ENCODE peak calls at places on chromosomes 16 and 17, in seven cellular contexts. X, Z, B, Q, K, A and I are unnamed samples.

GRCh38 chr16:70702624-70703023 is 16.8 kb upstream of the MTSS2 start:
- DNase-seq in Q (no peak), K (no peak), A (no peak), X (no peak), B (no peak), Z (no peak), I (no peak)

GRCh38 chr17:70365098-70365583 is 195.8 kb downstream of the KCNJ2 start:
- DNase-seq in A (no peak), Z (no peak), Q (no peak), B (no peak), X (no peak), K (no peak), I (no peak)

GRCh38 chr17:35238817-35239216 is 4.1 kb upstream of the SLFN5 start:
- DNase-seq in B (no peak), X (no peak), Q (no peak), K (no peak), Z (no peak), A (no peak), I (no peak)

GRCh38 chr16:20868890-20869289 is 31.3 kb downstream of the DCUN1D3 start:
- DNase-seq in X (peak; percentile 96), K (no peak), Q (peak; percentile 84), Z (no peak), A (peak; percentile 9), B (peak; percentile 79), I (no peak)

GRCh38 chr17:29962656-29963055 is 21.2 kb downstream of the EFCAB5 start:
- DNase-seq in B (no peak), Q (no peak), Z (no peak), X (no peak), K (no peak), A (no peak), I (no peak)

GRCh38 chr17:70053241-70054234 is 21.5 kb upstream of the KCNJ16 start:
- DNase-seq in Q (no peak), Z (no peak), B (no peak), X (no peak), K (no peak), A (no peak), I (no peak)

GRCh38 chr17:44353656-44354331 is 8.7 kb downstream of the GRN start:
- DNase-seq in X (no peak), Q (no peak), K (no peak), B (no peak), Z (peak; percentile 27), A (peak; percentile 64), I (no peak)

GRCh38 chr16:56297684-56298083 is 106.4 kb downstream of the GNAO1 start:
- DNase-seq in Z (no peak), K (no peak), A (no peak), Q (no peak), X (no peak), B (no peak), I (no peak)

GRCh38 chr17:70655179-70655578 is 485.8 kb downstream of the KCNJ2 start:
- DNase-seq in Q (no peak), A (no peak), Z (no peak), B (no peak), K (no peak), X (no peak), I (no peak)

GRCh38 chr17:81086789-81087551 is 52.0 kb downstream of the BAIAP2 start:
- DNase-seq in K (no peak), B (no peak), X (no peak), A (no peak), Z (no peak), Q (no peak), I (no peak)

GRCh38 chr17:20925091-20925490 is 117.7 kb downstream of the USP22 start:
- DNase-seq in A (no peak), X (no peak), B (no peak), Q (no peak), Z (no peak), K (no peak), I (no peak)

DNA sequence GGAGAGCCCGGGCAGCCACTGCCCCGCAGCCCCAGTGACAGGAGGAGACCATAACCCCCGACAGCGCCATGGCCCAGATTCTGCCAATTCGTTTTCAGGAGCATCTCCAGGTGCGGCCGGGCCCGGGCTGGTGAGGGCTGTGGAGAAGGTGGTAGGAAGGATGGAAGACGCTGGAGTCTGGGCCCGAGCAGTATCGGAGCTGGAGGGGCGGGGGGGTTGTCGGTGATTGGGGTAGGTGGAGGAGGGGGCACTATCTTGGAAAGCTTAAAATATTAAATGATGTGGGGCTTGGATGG is 317 bp downstream of the CLTC start:
- DNase-seq in X (no peak), Z (no peak), K (no peak), Q (no peak), A (no peak), B (no peak), I (no peak)
- H3K27ac ChIP-seq in X (peak overlapping the region; percentile 98), Z (peak overlapping the region; percentile 94), K (peak overlapping the region; percentile 95), Q (peak overlapping the region; percentile 98), A (peak overlapping the region; percentile 99), B (peak overlapping the region; percentile 92), I (no peak overlapping the region)

DNA sequence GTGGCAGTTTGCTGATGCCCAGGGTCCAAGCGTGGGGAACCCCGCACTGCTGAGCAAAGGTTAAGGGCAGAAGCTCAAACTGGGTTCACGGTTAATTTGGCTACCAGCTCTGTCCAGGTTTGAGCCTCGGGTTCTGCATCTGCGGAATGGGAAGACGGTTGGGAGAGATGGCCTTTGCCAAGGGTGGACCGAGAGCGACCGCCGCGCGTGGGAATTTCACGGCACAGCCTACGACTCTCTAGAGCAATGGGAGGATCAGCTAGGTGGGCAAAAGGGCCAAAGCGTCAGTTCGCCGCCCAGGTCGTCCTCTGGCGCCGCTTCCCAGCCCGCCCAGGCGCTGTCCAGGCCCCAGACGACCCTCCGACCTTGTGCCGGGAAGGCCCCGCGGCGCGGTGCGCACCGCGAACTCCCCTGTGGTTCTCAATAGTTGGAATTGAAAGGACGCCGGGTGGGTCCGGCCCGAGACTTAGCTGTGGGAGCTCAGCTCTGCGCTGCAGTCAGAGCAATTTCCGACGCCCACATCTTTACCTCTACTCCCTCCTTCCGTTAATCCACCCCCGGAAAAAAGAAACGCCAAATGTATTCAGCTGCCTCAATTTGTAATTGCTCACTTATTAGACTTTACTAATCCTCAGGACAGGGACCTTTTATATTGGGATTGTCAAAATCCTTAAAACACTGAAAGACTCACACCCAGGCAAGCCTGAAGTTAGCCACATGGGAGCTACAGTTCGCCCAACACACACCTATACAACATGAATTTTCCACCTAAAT is 2.5 kb upstream of the HS3ST3B1 start:
- DNase-seq in K (no peak), B (no peak), A (peak; percentile 43), X (no peak), Z (no peak), Q (no peak), I (no peak)
- H3K4me3 ChIP-seq in K (peak overlapping the region; percentile 17), B (no peak overlapping the region), A (no peak overlapping the region), X (no peak overlapping the region), Z (no peak overlapping the region), Q (no peak overlapping the region), I (peak overlapping the region; percentile 19)

DNA sequence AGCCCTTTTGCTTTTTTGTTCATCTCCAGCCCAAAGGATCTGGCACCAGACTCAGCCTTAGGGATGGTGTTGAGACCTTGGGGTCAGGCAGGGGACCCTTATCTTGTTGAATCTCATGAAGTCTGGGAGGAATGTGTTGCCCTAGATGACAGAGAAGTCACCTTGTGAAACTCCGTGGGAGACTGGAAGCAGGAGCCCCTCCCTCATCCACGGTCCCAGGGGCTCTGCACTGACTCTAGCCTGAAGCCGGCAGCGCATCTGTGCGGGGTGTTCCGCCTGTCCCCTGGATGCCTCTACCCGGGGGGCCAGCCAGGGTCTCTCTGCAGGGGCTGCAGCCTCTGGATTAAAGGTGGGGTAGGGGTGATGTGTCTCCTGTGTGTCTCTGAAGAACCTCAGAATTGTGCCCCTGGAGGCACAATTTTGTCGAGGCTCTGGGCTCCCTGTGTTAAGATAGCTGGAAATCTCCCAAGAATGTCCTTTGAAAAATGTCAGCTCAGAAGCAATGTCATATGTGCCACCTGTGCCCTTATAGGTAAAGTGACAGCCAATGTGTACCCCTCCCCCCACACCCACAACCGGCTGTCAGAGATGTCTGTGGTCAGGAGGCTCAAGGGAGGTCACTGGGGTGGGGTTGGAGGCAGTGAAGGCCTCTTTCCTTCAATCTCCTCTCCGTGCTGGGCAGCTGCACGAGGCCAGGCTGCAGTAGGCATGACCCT is 32.1 kb upstream of the CDC42EP4 start:
- DNase-seq in A (peak; percentile 22), B (no peak), K (no peak), Z (no peak), Q (no peak), X (no peak), I (no peak)
- H3K4me1 ChIP-seq in A (peaks cover 12% of the 10 kb centered on the region), B (no peaks in the 10 kb centered on the region), K (no peaks in the 10 kb centered on the region), Z (no peaks in the 10 kb centered on the region), Q (peaks cover 40% of the 10 kb centered on the region), X (peaks cover 68% of the 10 kb centered on the region), I (peaks cover 11% of the 10 kb centered on the region)

DNA sequence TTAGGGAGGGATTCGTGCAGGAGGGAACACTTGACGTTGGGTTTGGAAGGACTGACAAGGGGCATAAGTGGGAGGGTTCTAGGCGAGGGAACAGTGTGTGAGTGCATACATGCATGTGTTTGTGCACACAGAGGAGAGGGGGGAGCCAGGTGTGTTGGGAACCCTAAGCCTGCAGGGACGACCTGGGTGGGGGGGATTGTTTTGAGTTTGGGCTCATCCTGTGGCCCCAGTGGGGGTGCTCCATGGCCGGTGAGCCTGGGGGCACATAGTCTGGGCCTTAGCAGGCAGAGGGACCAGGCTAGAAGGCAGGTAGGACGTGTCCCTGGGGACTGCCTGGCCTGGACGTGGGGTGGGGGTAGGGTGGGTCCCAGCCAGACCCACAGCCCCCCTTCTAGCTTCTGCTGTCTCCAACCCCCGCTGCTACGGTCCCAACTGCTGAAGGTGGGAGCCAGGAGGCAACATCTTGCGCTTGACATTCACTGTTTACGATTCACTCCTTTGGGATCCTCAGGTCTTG is 11.9 kb upstream of the RASD1 start:
- DNase-seq in X (no peak), A (no peak), K (no peak), Z (no peak), Q (no peak), B (no peak), I (no peak)
- H3K27ac ChIP-seq in X (no peak overlapping the region), A (peak overlapping the region; percentile 89), K (no peak overlapping the region), Z (no peak overlapping the region), Q (no peak overlapping the region), B (no peak overlapping the region), I (no peak overlapping the region)

DNA sequence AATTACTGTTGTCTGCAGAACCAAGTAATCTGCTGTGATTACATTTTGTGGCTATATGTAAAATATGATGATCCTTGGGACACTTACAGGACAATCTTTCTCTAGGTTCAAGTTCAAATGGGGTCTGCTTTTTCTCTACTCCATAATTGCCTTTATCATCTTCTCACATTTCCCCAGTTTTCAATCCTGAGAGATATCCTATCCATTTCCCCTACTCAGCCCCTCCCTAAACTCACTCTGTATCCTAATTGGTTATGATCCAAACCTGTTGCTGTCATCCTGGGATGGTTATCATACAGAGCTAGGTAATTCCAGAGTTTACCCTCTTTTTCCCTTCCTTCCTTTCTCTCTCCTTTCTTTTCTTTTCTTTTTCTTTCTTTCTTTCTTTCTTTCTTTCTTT is 100.5 kb upstream of the ELAC2 start:
- DNase-seq in A (no peak), Q (no peak), Z (no peak), X (no peak), K (no peak), B (no peak), I (no peak)
- H3K4me3 ChIP-seq in A (no peak overlapping the region), Q (no peak overlapping the region), Z (no peak overlapping the region), X (no peak overlapping the region), K (no peak overlapping the region), B (no peak overlapping the region), I (no peak overlapping the region)